ENCODE peak calls at places on chromosome 18, in six cellular contexts. U is uterus; L is NCI-H1417; S is CD4-positive, CD25-positive, alpha-beta regulatory T cell; K is stimulated activated CD4-positive, alpha-beta T cell treated with anti-CD3 and anti-CD28 coated beads, Interleukin-1b, Interleukin-23, amount 100 ng/mL, for 24 hours; I is HTR-8/SVneo. O is an unnamed sample.

GRCh38 chr18:79571221-79572092 is 108.1 kb upstream of the CTDP1 start:
- DNase-seq in K (no peak), U (peak), I (no peak), L (no peak), S (no peak), O (no peak)

GRCh38 chr18:79975985-79976680 is 11.7 kb downstream of the HSBP1L1 start:
- DNase-seq in U (no peak), S (no peak), I (no peak), L (no peak), K (no peak), O (no peak)

GRCh38 chr18:29225351-29225750 is 1048.4 kb upstream of the CDH2 start:
- DNase-seq in U (no peak), I (no peak), S (no peak), L (no peak), K (no peak), O (no peak)

GRCh38 chr18:62571648-62572047 is 48.8 kb downstream of the ZCCHC2 start:
- DNase-seq in K (no peak), U (no peak), L (no peak), I (no peak), S (no peak), O (no peak)

GRCh38 chr18:24659837-24660720 is 199.6 kb downstream of the HRH4 start:
- DNase-seq in I (no peak), U (peak), S (peak), L (peak), K (no peak), O (no peak)

GRCh38 chr18:28884304-28884703 is 707.4 kb upstream of the CDH2 start:
- DNase-seq in S (no peak), L (no peak), U (no peak), I (no peak), K (no peak), O (no peak)

GRCh38 chr18:71442830-71443229 is 1101.3 kb downstream of the CBLN2 start:
- DNase-seq in L (peak), K (no peak), I (no peak), S (no peak), U (no peak), O (no peak)

GRCh38 chr18:28715206-28715605 is 538.3 kb upstream of the CDH2 start:
- DNase-seq in U (no peak), K (no peak), I (no peak), L (no peak), S (no peak), O (no peak)

GRCh38 chr18:11785444-11786055 is 65.7 kb upstream of the CHMP1B start:
- DNase-seq in U (no peak), I (no peak), K (no peak), S (no peak), L (no peak), O (peak)

GRCh38 chr18:48687694-48688042 is 148.8 kb downstream of the CTIF start:
- DNase-seq in K (no peak), S (no peak), L (no peak), U (no peak), I (no peak), O (no peak)

GRCh38 chr18:31619291-31619690 is 27.6 kb downstream of the TTR start:
- DNase-seq in K (no peak), S (no peak), I (no peak), L (no peak), U (no peak), O (no peak)

GRCh38 chr18:44938396-44939036 is 257.8 kb downstream of the SETBP1 start:
- DNase-seq in U (no peak), K (no peak), I (no peak), S (no peak), L (peak), O (no peak)

GRCh38 chr18:7417742-7418141 is 149.4 kb upstream of the PTPRM start:
- DNase-seq in L (no peak), S (no peak), I (peak), K (no peak), U (no peak), O (no peak)

GRCh38 chr18:75265255-75265654 is 54.7 kb downstream of the TSHZ1 start:
- DNase-seq in S (no peak), L (no peak), U (no peak), I (no peak), K (no peak), O (no peak)

GRCh38 chr18:39389800-39390379 is 1824.3 kb upstream of the CELF4 start:
- DNase-seq in U (no peak), L (no peak), I (no peak), S (no peak), K (no peak), O (no peak)

O was measured in head of caudate nucleus.